ENCODE peak calls at places on chromosomes 3 and 15, in six cellular contexts. T is A549, N is esophagus muscularis mucosa, F is transverse colon, S is H1, U is ovary. O is an unnamed sample.

GRCh38 chr3:52317601-52318000 is 1.5 kb downstream of the DNAH1 start:
- DNase-seq in T (no peak), N (no peak), F (peak), S (peak), U (peak), O (peak)

GRCh38 chr3:66385066-66385465 is 115.8 kb downstream of the LRIG1 start:
- DNase-seq in T (no peak), N (no peak), F (no peak), S (no peak), U (no peak), O (no peak)

GRCh38 chr15:46059921-46060565 is 425.2 kb downstream of the SQOR start:
- DNase-seq in T (no peak), N (no peak), F (no peak), S (no peak), U (no peak), O (no peak)

GRCh38 chr15:38555686-38556334 is 8.8 kb downstream of the RASGRP1 start:
- DNase-seq in T (no peak), N (no peak), F (no peak), S (no peak), U (no peak), O (no peak)

GRCh38 chr15:51878446-51879386 is 49.3 kb downstream of the TMOD3 start:
- DNase-seq in T (no peak), N (no peak), F (no peak), S (no peak), U (no peak), O (no peak)

GRCh38 chr15:41795996-41796395 is 21.7 kb downstream of the MAPKBP1 start:
- DNase-seq in T (no peak), N (no peak), F (no peak), S (no peak), U (no peak), O (no peak)

GRCh38 chr3:11438636-11439035 is 166.4 kb downstream of the ATG7 start:
- DNase-seq in T (no peak), N (peak), F (no peak), S (no peak), U (peak), O (no peak)

GRCh38 chr15:87354661-87355410 is 901.7 kb downstream of the NTRK3 start:
- DNase-seq in T (no peak), N (no peak), F (no peak), S (no peak), U (no peak), O (no peak)

GRCh38 chr15:92178908-92179307 is 214.8 kb upstream of the ST8SIA2 start:
- DNase-seq in T (no peak), N (no peak), F (no peak), S (no peak), U (no peak), O (no peak)

GRCh38 chr3:99614768-99615167 is 23.6 kb upstream of the COL8A1 start:
- DNase-seq in T (no peak), N (no peak), F (no peak), S (no peak), U (no peak), O (no peak)

GRCh38 chr3:22269827-22270226 is 518.8 kb upstream of the ZNF385D start:
- DNase-seq in T (no peak), N (no peak), F (no peak), S (no peak), U (peak), O (no peak)

GRCh38 chr15:35914573-35914972 is 368.6 kb upstream of the DPH6 start:
- DNase-seq in T (no peak), N (no peak), F (no peak), S (no peak), U (no peak), O (no peak)

GRCh38 chr15:80455668-80456442 is 51.7 kb downstream of the ARNT2 start:
- DNase-seq in T (peak), N (no peak), F (peak), S (peak), U (peak), O (peak)

GRCh38 chr3:46386206-46386605 is 15.5 kb downstream of the CCR5 start:
- DNase-seq in T (no peak), N (no peak), F (no peak), S (no peak), U (no peak), O (no peak)

GRCh38 chr15:90482124-90483011 is 47.4 kb upstream of the CRTC3 start:
- DNase-seq in T (peak), N (no peak), F (peak), S (peak), U (peak), O (peak)

GRCh38 chr3:136751259-136752045 is 726 bp downstream of the STAG1 start:
- DNase-seq in T (no peak), N (peak), F (peak), S (peak), U (peak), O (peak)

GRCh38 chr3:136753112-136753939 is 1.1 kb upstream of the STAG1 start:
- DNase-seq in T (no peak), N (no peak), F (no peak), S (no peak), U (no peak), O (no peak)

GRCh38 chr3:136750922-136751258 is 1.3 kb downstream of the STAG1 start:
- DNase-seq in T (no peak), N (no peak), F (no peak), S (no peak), U (no peak), O (no peak)

GRCh38 chr3:136752046-136752326 is 192 bp downstream of the STAG1 start:
- DNase-seq in T (no peak), N (no peak), F (no peak), S (no peak), U (no peak), O (peak)

DNA sequence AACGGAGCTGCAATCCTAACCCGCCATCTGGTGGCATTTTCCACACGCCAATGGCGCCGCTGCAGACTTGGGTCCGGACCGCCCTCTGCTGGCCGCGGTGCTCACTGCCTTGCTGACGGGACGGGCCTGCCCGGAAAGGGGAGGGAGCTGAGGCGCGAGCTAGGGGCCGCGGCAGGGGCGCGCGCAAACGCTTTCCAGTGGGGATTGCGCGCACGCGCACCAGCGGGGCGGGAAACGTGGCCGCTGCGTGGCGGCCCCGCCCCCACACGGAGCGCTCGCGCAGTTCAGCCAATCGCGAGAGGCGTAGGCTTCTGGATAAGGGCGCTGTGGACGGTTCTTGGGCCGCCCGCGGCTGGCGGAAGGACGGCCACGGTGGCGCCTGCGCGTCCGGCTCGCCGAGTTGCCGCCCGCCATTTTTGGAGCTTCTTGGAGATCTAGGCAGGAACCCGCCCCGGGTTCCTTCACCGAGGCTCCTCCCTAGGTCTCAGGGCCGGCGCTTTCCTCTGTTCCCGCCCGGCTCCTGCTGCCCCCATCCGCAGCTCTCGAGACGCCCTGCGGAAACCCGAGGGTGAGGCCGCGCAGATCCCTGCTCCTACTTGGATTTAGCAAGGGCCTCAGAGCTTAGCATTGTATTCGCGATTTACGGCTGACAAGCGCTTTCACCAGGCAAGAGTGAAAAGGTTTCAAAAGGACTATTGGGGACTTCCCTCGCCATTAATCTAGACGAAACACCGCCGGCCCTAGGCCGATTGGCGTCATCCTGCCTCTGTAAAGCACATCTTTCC is at the start of gene STAG1:
- DNase-seq in T (peak), N (peak), F (peak), S (peak), U (peak), O (peak)
- TF ChIP-seq EP300 in T (no peak), N (no peak), F (no peak), S (peak), U (peak), O (peak)

GRCh38 chr3:186949281-186949982 is 19.1 kb downstream of the ST6GAL1 start:
- DNase-seq in T (no peak), N (no peak), F (no peak), S (no peak), U (no peak), O (no peak)
- TF ChIP-seq EP300 in T (no peak), N (no peak), F (no peak), S (no peak), U (no peak), O (no peak)

DNA sequence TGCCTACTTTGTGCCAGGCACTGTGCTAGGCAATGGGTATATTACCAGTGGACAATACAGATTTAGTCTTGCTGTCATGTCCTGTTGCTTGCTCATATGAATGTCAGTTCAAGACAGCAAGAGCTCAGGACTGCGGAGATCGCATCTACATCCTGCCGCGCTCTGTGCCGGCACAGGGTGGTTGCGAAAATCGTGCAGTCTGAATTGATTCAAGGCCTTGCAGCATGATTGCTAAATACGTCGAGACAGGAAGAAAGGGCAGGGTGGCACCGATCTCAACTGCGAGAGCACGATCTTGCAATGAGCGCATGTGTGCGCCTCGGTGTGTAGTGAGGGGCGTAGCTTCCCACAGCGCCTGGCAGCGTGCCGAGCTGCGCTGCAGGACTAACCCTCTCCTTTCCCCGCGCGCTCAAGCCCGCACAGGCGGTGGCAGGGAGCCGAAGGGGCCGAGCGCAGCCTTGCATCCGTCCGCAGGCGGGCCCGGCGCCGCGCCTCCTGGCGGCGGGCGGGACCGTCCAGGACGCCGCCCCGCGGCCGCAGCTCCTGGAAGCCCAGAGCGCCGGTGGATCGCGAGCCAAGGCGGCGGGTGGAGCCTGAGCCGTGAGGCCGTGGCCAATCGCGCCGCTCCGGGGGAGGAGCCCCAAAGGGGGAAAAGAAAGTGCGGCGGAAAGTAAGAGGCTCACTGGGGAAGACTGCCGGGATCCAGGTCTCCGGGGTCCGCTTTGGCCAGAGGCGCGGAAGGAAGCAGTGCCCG is at the start of gene IL1RAP:
- DNase-seq in T (peak), N (peak), F (peak), S (peak), U (peak), O (peak)
- TF ChIP-seq EP300 in T (no peak), N (no peak), F (no peak), S (no peak), U (no peak), O (no peak)

GRCh38 chr3:60775956-60776355 is 475.3 kb downstream of the FHIT start:
- DNase-seq in T (no peak), N (no peak), F (no peak), S (no peak), U (no peak), O (no peak)

GRCh38 chr3:60765788-60766187 is 485.5 kb downstream of the FHIT start:
- DNase-seq in T (no peak), N (no peak), F (no peak), S (no peak), U (no peak), O (no peak)

GRCh38 chr3:60772584-60772983 is 478.7 kb downstream of the FHIT start:
- DNase-seq in T (no peak), N (no peak), F (no peak), S (no peak), U (no peak), O (no peak)

GRCh38 chr3:60774617-60775016 is 476.6 kb downstream of the FHIT start:
- DNase-seq in T (no peak), N (no peak), F (no peak), S (no peak), U (no peak), O (no peak)

DNA sequence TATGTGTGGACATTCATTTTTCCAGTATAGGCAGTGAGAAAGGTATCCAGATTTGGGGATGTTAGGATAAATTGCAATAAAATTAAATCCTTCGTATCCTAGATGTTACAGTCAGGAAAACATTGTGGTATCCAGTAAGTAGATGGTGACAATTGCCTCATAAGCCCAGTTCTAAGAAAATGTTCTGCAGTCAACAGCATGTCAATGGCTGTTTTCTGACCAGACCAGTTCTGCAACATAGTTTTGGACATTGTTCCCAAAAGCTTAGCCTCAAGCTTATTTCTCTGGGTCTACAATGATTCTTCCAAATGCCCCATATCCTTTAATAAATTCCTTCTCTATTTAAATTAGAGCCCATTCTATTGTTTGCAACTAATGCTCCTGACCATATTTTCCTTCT is 480.7 kb downstream of the FHIT start:
- DNase-seq in T (no peak), N (no peak), F (no peak), S (no peak), U (no peak), O (no peak)
- TF ChIP-seq EP300 in T (no peak), N (no peak), F (no peak), S (no peak), U (no peak), O (no peak)

DNA sequence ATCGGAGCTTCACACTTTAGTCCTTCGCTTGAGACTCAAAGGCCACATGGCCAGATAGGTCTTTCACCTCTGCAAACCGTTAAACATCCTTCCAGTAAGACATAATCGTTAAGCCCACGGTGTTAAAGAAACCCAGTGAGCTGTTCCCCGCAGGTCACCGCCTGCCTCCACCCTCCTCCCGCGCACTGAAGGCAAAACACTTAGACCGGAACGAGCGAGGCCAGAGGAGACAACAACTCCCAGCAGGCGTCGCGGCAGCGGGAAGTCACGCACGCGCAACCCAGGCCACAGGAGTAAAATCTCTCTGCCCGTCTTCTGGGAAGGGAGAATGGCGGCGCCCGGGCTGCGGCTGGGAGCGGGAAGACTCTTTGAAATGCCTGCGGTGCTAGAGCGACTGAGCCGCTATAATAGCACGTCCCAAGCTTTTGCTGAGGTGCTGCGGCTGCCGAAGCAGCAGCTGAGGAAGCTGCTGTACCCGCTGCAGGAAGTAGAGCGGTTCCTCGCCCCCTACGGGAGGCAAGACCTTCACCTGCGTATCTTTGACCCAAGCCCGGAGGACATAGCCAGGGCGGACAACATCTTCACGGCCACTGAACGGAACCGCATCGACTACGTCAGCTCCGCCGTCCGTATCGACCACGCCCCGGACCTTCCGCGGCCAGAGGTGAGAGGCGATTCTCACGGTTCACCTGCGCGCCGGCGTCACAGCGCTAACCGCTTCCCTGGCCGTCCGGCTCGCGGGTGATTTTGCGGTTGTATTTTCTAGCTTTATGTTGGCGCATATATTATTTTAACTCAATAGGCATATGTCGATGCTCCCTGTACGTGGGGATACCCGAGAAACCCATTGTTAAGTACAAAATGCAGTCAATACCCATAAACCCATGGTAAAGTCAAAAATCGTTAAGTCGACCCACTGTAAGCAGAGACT is at the start of gene GTPBP8:
- DNase-seq in T (peak), N (peak), F (peak), S (peak), U (peak), O (peak)
- TF ChIP-seq EP300 in T (no peak), N (no peak), F (no peak), S (no peak), U (peak), O (no peak)

GRCh38 chr3:24141548-24141947 is 196.5 kb downstream of the NR1D2 start:
- DNase-seq in T (no peak), N (no peak), F (no peak), S (no peak), U (no peak), O (no peak)

GRCh38 chr3:24137958-24138875 is 193.1 kb downstream of the NR1D2 start:
- DNase-seq in T (no peak), N (peak), F (peak), S (no peak), U (no peak), O (no peak)

GRCh38 chr3:24137354-24137753 is 192.3 kb downstream of the NR1D2 start:
- DNase-seq in T (no peak), N (peak), F (no peak), S (no peak), U (no peak), O (no peak)

GRCh38 chr3:24138876-24139256 is 193.8 kb downstream of the NR1D2 start:
- DNase-seq in T (no peak), N (no peak), F (no peak), S (no peak), U (no peak), O (no peak)

DNA sequence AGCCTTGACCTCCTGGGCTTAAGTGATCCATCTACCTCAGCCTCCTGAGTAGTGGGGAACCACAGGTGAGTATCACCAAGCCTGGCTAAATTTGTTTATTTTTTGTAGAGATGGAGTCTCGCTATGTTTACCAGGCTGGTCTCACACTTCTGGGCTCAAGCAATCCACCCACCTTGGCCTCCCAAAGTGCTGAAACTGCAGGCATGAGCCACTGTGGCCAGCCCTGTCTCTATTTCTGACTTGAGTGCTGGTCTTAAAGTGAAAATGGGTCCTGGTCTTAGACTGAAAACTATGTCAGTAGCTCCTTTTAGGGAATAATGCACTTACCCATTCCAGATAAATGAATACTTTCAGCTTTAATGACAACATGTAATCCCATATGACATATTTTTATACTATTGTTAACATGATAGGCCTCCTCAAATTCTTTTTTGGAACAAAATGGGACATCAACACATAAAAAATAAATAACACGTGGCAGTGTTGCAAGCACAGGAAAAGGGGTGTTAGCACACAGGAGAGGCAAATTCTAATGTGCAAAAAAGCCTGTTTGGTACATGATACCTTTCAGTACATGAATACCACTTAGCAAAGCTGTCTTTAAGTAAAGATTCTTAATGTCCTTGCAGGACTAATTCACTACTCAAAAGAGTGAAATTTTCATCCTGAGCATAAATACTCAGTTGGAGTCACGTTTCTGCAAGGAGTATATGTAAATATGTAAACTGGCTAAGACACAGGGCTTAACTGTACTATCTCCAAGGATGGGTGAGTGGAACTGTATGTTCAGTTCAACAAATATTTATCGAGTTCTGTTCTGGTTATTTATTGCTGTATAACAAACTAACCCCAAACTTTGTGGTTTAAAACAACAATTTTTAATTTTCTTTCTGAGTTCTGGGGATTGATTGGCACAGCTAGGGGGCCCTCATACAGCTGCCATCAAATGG is 194.7 kb downstream of the NR1D2 start:
- DNase-seq in T (no peak), N (peak), F (no peak), S (no peak), U (no peak), O (no peak)
- TF ChIP-seq EP300 in T (no peak), N (peak), F (no peak), S (no peak), U (no peak), O (no peak)

O was measured in SK-N-SH.